ENCODE peak calls at places on chromosomes 13 and 19, in eight cellular contexts. F is mucosa of descending colon, Q is heart right ventricle, S is lung, N is adrenal gland, T is ovary, D is lower lobe of right lung, R is AG09309. U is an unnamed sample.

GRCh38 chr19:35357867-35358573 is at the start of gene FFAR3:
- DNase-seq in F (peak; percentile 13), Q (no peak), S (no peak), N (peak; percentile 52), T (no peak), D (no peak), R (no peak), U (peak; percentile 59)

GRCh38 chr19:16258440-16258903 is 60.8 kb downstream of the AP1M1 start:
- DNase-seq in F (no peak), Q (peak; percentile 84), S (peak; percentile 64), N (peak; percentile 79), T (no peak), D (peak; percentile 81), R (no peak), U (peak; percentile 61)

GRCh38 chr19:7926727-7927604 is 1.0 kb upstream of the CTXN1 start:
- DNase-seq in F (no peak), Q (no peak), S (no peak), N (no peak), T (peak; percentile 66), D (peak; percentile 50), R (no peak), U (no peak)

GRCh38 chr13:30364876-30365275 is 57.4 kb upstream of the UBE2L5 start:
- DNase-seq in F (no peak), Q (no peak), S (no peak), N (no peak), T (no peak), D (no peak), R (no peak), U (peak; percentile 46)

GRCh38 chr13:36369268-36370107 is 23.3 kb upstream of the SPART start:
- DNase-seq in F (no peak), Q (no peak), S (no peak), N (no peak), T (no peak), D (no peak), R (no peak), U (peak; percentile 70)

GRCh38 chr13:51585234-51585672 is 991 bp downstream of the WDFY2 start:
- DNase-seq in F (peak; percentile 16), Q (no peak), S (no peak), N (peak; percentile 34), T (no peak), D (no peak), R (no peak), U (peak; percentile 44)

GRCh38 chr19:13152854-13153626 is 2.8 kb downstream of the IER2 start:
- DNase-seq in F (peak; percentile 98), Q (peak; percentile 96), S (peak; percentile 98), N (peak; percentile 97), T (peak; percentile 97), D (peak; percentile 96), R (no peak), U (peak; percentile 97)

GRCh38 chr13:111095031-111095840 is 19.9 kb upstream of the ARHGEF7 start:
- DNase-seq in F (no peak), Q (no peak), S (no peak), N (no peak), T (no peak), D (no peak), R (no peak), U (no peak)

GRCh38 chr13:28611654-28612131 is 47.2 kb upstream of the POMP start:
- DNase-seq in F (peak; percentile 19), Q (no peak), S (no peak), N (no peak), T (no peak), D (no peak), R (no peak), U (peak; percentile 7)

GRCh38 chr19:1855828-1856255 is 7.5 kb downstream of the KLF16 start:
- DNase-seq in F (no peak), Q (no peak), S (no peak), N (no peak), T (no peak), D (no peak), R (no peak), U (no peak)

GRCh38 chr19:623974-624373 is 9.4 kb downstream of the POLRMT start:
- DNase-seq in F (no peak), Q (no peak), S (no peak), N (no peak), T (no peak), D (no peak), R (peak; percentile 52), U (peak; percentile 88)

GRCh38 chr13:25032160-25032559 is 63.8 kb upstream of the PABPC3 start:
- DNase-seq in F (no peak), Q (no peak), S (no peak), N (no peak), T (no peak), D (no peak), R (no peak), U (no peak)

GRCh38 chr13:23445794-23446193 is 12.3 kb upstream of the SACS start:
- DNase-seq in F (no peak), Q (no peak), S (no peak), N (no peak), T (no peak), D (no peak), R (no peak), U (no peak)

GRCh38 chr13:95710313-95710712 is 33.4 kb downstream of the DNAJC3 start:
- DNase-seq in F (no peak), Q (no peak), S (no peak), N (no peak), T (no peak), D (no peak), R (no peak), U (peak; percentile 57)

GRCh38 chr13:90868321-90868920 is 479.1 kb upstream of the MIR17HG start:
- DNase-seq in F (peak; percentile 58), Q (no peak), S (no peak), N (peak; percentile 27), T (no peak), D (no peak), R (no peak), U (peak; percentile 61)

GRCh38 chr13:39144941-39145533 is 106.8 kb downstream of the NHLRC3 start:
- DNase-seq in F (peak; percentile 67), Q (peak; percentile 15), S (no peak), N (peak; percentile 52), T (peak; percentile 54), D (no peak), R (peak; percentile 43), U (peak; percentile 83)

GRCh38 chr13:44331446-44331845 is 42.2 kb upstream of the SERP2 start:
- DNase-seq in F (no peak), Q (no peak), S (no peak), N (no peak), T (no peak), D (no peak), R (no peak), U (peak; percentile 60)

GRCh38 chr13:94308808-94309207 is 170.7 kb downstream of the DCT start:
- DNase-seq in F (no peak), Q (no peak), S (no peak), N (no peak), T (no peak), D (no peak), R (no peak), U (no peak)

GRCh38 chr13:46622013-46622917 is 69.3 kb downstream of the LRCH1 start:
- DNase-seq in F (no peak), Q (no peak), S (no peak), N (no peak), T (no peak), D (no peak), R (no peak), U (no peak)
- H3K4me3 ChIP-seq in F (no peak overlapping the region), Q (no peak overlapping the region), S (no peak overlapping the region), N (no peak overlapping the region), T (no peak overlapping the region), D (no peak overlapping the region), R (no peak overlapping the region), U (no peak overlapping the region)

DNA sequence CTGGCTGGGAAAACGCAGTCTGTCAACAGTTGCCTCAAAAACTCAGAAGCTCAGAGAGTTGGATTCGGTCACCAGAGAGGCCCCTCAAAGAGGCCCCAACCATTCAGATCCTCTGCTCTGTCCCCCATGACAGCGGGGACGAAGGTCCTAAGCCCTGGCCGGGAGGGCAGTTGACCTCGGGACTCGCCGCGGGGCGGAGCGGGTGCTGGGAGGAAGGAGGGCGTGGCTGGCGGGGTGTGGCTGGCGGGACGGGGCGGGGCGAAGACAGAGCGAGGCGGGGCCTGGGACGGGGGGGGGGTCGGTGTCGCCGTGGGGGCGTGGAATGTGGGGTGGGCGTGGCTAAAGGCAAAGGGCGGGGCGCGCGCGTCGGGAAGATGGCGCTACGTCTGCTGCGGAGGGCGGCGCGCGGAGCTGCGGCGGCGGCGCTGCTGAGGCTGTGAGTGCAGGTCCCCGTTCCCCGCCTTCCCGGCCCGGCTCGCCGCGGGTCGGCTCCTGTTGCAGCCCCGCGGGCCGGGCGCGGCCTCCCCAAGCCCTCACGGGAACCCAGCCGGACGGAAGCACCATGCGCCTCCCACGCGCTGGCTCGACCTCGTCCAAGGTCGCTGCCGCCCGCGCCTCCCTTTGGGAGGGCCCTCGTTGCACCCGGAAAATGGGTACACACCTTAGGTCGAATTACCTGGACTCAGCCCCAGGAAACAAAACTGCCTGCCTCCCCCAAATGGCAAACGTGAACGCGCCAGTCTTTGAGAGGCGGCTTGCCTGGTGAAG is 105.2 kb downstream of the TM9SF2 start:
- DNase-seq in F (peak; percentile 93), Q (peak; percentile 94), S (peak; percentile 91), N (peak; percentile 88), T (peak; percentile 93), D (peak; percentile 92), R (no peak), U (peak; percentile 82)
- TF ChIP-seq CTCF in F (no peak), Q (no peak), S (no peak), N (no peak), T (no peak), D (no peak), R (no peak), U (no peak)

DNA sequence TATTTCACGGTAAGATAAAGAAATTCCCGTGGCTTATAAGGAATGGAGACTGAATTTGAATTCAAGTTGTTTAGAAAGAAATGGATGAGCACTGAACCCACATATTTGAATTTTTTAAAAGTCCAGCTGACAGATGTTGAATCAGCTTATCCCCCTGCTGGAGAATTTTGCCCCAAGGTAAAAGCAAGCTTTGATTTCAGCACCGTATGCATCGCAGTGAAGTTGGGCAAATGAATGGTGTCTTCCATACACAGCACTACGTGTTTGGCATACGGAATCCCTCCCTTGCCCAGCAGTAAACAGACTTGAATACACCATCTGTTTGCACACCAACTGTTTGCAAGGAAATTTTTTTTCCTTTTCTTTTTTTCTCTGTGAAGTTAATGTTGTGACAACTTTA is 77.5 kb upstream of the PEG3 start:
- DNase-seq in F (no peak), Q (no peak), S (no peak), N (no peak), T (no peak), D (no peak), R (no peak), U (no peak)
- H3K4me3 ChIP-seq in F (no peak overlapping the region), Q (no peak overlapping the region), S (no peak overlapping the region), N (no peak overlapping the region), T (no peak overlapping the region), D (no peak overlapping the region), R (no peak overlapping the region), U (no peak overlapping the region)

DNA sequence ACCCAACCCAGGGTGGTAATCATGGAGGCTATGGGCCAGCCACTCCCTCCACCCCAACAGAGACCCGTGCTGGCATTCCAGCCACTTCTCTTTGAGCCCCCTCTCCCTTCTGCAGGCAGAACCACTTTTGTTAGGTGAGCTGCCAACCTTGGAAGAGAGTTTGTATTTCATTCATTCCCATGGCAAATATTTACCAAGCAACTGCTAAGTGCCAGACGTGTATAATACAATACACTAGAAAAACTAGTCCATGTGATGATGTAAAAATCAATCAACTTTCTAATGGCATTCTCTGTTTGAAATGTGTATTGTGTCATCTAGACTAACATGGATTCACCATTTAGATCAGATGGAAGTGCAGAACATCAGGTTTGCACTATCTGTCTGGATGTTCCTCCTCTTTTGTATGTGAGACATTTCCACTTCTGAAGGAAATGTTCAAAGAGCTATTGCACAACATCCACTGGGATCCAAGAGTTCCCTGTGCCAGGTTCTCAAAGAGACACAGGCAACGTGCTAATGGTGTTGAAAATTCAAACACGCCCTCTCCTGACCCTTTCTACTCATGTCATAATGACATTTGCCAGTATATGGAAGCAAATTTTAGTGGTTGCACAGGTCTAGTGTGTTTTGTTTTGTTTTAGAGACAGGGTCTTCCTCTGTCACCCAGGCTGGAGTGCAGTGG is 5.4 kb downstream of the MLNR start:
- DNase-seq in F (no peak), Q (no peak), S (no peak), N (no peak), T (no peak), D (no peak), R (no peak), U (peak; percentile 43)
- TF ChIP-seq CTCF in F (no peak), Q (no peak), S (no peak), N (no peak), T (no peak), D (no peak), R (no peak), U (no peak)